ENCODE peak calls at places on chromosome 17, in eight cellular contexts. J is left ventricle myocardium inferior, S is heart right ventricle, W is PC-3, L is IMR-90, R is left lung, M is tibial artery, D is A549. F is an unnamed sample. For H3K4me1 and H3K9me3, the result is how much of the 10 kb centered on the place peaks cover.

GRCh38 chr17:49670002-49670401 is 7.9 kb downstream of the SPOP start:
- DNase-seq in J (no peak), S (no peak), W (no peak), L (no peak), R (no peak), M (no peak), D (no peak), F (no peak)

GRCh38 chr17:6231886-6232767 is 161.9 kb downstream of the WSCD1 start:
- DNase-seq in J (no peak), S (no peak), W (peak), L (no peak), R (no peak), M (no peak), D (peak), F (no peak)

GRCh38 chr17:63918305-63918704 is 334 bp downstream of the GH1 start:
- DNase-seq in J (no peak), S (no peak), W (peak), L (no peak), R (peak), M (no peak), D (no peak), F (no peak)

GRCh38 chr17:17421346-17422216 is 55.2 kb upstream of the MED9 start:
- DNase-seq in J (no peak), S (no peak), W (no peak), L (no peak), R (no peak), M (peak), D (no peak), F (no peak)

GRCh38 chr17:73792994-73793393 is 148.7 kb upstream of the SDK2 start:
- DNase-seq in J (no peak), S (no peak), W (no peak), L (no peak), R (no peak), M (no peak), D (no peak), F (no peak)

GRCh38 chr17:41689497-41690299 is 1.0 kb downstream of the EIF1 start:
- DNase-seq in J (no peak), S (peak), W (peak), L (peak), R (no peak), M (no peak), D (no peak), F (peak)

GRCh38 chr17:76537288-76537577 is 276 bp downstream of the CYGB start:
- DNase-seq in J (peak), S (no peak), W (no peak), L (peak), R (peak), M (no peak), D (no peak), F (no peak)

GRCh38 chr17:31677681-31678080 is 181.4 kb downstream of the COPRS start:
- DNase-seq in J (no peak), S (no peak), W (no peak), L (no peak), R (no peak), M (peak), D (no peak), F (no peak)

GRCh38 chr17:58189436-58190146 is 2.9 kb upstream of the EPX start:
- DNase-seq in J (peak), S (peak), W (peak), L (peak), R (peak), M (no peak), D (peak), F (no peak)

GRCh38 chr17:21689604-21690003 is 2.7 kb upstream of the KCNJ18 start:
- DNase-seq in J (no peak), S (no peak), W (peak), L (peak), R (peak), M (peak), D (peak), F (no peak)

GRCh38 chr17:50924800-50925199 is 58.6 kb upstream of the TOB1 start:
- DNase-seq in J (no peak), S (no peak), W (no peak), L (no peak), R (no peak), M (no peak), D (no peak), F (no peak)

GRCh38 chr17:49494937-49495841 is at the start of gene NGFR:
- DNase-seq in J (peak), S (no peak), W (peak), L (peak), R (peak), M (no peak), D (peak), F (peak)

GRCh38 chr17:21814776-21815175 is 122.5 kb downstream of the KCNJ18 start:
- DNase-seq in J (no peak), S (no peak), W (no peak), L (no peak), R (peak), M (no peak), D (no peak), F (no peak)

GRCh38 chr17:29617481-29618271 is 5.0 kb downstream of the CORO6 start:
- DNase-seq in J (peak), S (no peak), W (peak), L (peak), R (peak), M (peak), D (peak), F (peak)
- H3K4me1 ChIP-seq in J (half or more), S (half or more), W (under half), L (under half), R (half or more), M (half or more), D (half or more), F (under half)

DNA sequence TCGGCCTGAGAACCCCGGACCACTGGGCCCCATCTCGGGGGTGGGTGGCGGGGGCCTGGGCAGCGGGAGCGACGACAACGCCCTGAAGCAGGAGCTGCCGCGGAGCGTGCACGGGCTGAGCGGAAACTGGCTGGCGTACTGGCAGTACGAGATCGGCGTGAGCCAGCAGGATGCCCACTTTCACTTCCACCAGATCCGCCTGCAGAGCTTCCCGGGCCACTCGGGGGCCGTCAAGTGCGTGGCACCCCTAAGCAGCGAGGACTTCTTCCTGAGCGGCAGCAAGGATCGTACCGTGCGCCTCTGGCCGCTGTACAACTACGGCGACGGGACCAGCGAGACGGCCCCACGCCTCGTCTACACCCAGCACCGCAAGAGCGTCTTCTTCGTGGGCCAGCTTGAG is 8.9 kb upstream of the SERPINF2 start:
- DNase-seq in J (no peak), S (no peak), W (no peak), L (no peak), R (no peak), M (no peak), D (no peak), F (no peak)
- H3K4me3 ChIP-seq in J (no peak), S (no peak), W (no peak), L (no peak), R (no peak), M (no peak), D (no peak), F (no peak)

DNA sequence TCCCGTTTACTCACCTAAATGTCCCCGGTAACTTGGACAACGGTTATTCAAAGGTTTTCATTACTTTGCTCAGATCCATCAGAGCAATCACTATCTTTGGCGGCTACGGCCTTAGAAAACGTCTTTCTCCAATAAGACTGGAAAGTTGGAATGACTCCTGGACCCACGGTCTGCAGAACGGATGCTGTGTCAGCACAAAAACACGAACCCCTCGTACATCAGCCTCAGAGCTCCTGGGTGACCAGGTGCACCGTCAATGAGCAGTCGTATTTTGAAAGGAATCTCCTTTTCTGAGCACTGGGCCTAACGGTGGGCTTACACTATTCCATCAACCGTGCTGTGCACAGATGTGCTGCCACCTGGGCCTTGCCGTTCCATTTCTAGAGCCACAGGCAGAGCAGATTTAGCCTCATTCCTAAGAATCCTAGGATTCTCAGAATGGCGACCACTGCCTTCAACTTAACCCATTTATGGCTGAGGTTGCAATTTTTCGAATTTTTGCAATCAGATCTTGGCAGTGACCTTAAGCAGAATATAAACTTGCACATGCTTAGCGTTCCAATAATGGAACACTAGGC is 110.8 kb upstream of the ZNF750 start:
- DNase-seq in J (peak), S (no peak), W (no peak), L (no peak), R (peak), M (peak), D (no peak), F (no peak)
- H3K9me3 ChIP-seq in J (half or more), S (half or more), W (under half), L (under half), R (under half), M (under half), D (half or more), F (under half)

DNA sequence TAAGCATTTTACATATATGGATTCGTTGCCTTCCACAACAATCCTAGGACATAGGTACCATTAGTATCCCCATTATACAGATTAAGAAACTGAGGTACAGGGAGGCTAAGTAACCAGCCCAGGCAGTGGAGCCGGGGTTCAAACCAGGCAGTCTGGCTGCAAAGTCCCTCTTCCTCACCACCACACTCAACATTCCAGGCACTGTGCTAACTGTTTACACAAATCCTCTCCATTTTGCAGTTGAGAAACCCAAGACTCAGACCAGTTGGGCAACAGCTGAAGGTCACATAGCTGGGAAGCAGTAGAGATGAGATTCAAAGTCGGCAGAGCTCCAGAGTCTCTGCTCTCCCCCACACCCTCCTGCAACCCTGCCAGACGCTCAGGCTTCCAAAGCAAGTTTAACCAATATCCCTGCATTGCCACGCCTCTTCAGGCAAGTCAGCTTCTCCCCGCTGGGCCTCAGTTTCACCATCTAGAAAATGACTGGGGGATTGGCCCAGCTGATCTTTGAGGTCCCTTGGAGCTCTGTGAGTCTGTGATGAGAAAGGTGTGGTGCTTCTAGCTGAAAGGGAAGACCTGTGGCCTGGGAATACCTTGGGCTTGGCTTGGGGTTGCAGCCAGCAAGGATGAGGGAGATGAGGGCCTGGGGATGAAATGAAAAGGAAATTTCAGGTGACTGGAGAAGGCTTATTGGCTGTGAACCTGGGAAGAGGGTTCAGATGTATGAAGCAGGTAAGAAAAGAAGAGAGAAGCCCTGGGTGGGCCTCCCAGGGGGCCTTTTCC is 14.0 kb downstream of the CCR7 start:
- DNase-seq in J (peak), S (peak), W (peak), L (peak), R (no peak), M (peak), D (peak), F (no peak)
- H3K4me1 ChIP-seq in J (half or more), S (half or more), W (under half), L (half or more), R (half or more), M (half or more), D (half or more), F (under half)

GRCh38 chr17:54968259-54968953 is at the start of the genes COX11 and STXBP4:
- DNase-seq in J (peak), S (peak), W (peak), L (peak), R (peak), M (peak), D (peak), F (peak)

GRCh38 chr17:54971147-54971546 is 2.6 kb downstream of the STXBP4 start:
- DNase-seq in J (no peak), S (no peak), W (no peak), L (no peak), R (no peak), M (no peak), D (no peak), F (no peak)

GRCh38 chr17:54968954-54969400 is 412 bp downstream of the STXBP4 start:
- DNase-seq in J (no peak), S (peak), W (peak), L (peak), R (peak), M (no peak), D (no peak), F (peak)

GRCh38 chr17:54969658-54970572 is 1.4 kb downstream of the STXBP4 start:
- DNase-seq in J (no peak), S (no peak), W (no peak), L (no peak), R (no peak), M (no peak), D (no peak), F (no peak)

DNA sequence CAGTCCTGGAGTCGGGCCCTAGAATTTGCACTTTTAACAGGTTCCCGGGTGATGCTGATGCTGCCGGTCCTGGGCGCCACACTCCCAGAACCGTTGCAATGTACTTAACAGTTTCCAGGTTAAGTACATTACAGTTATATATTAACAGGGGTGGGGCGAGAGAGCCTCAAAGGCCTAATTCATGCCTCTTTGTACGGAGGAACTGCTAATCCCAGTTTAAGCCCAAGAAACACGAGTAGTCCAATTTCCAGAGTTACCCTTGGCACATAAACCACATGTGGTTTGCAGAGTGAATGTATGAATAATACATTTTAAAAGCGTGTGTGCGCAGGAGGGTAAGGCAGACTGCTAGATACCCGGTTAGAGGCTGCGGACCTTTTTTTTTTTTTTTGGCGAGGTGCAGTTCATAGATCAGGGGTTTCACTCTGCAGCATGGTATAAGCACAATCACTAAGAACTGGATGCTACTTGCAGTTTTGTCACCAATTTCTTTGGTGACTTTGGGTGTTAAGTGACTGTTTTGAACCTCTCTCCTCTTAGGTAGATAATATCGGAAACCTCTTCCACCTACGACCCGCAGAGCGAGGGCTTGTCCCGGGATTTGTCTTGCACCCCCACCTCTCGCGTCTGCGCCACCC is 714 bp downstream of the COX11 start:
- DNase-seq in J (no peak), S (no peak), W (peak), L (peak), R (no peak), M (no peak), D (peak), F (peak)
- H3K4me3 ChIP-seq in J (peak), S (peak), W (peak), L (peak), R (peak), M (peak), D (peak), F (peak)

GRCh38 chr17:27070836-27071235 is 223.1 kb upstream of the WSB1 start:
- DNase-seq in J (no peak), S (no peak), W (no peak), L (no peak), R (no peak), M (no peak), D (no peak), F (no peak)

GRCh38 chr17:27065588-27065987 is 228.3 kb upstream of the WSB1 start:
- DNase-seq in J (no peak), S (no peak), W (no peak), L (no peak), R (no peak), M (no peak), D (no peak), F (no peak)

GRCh38 chr17:27072885-27073284 is 221.0 kb upstream of the WSB1 start:
- DNase-seq in J (no peak), S (no peak), W (no peak), L (no peak), R (no peak), M (no peak), D (no peak), F (no peak)

GRCh38 chr17:27066315-27066714 is 227.6 kb upstream of the WSB1 start:
- DNase-seq in J (no peak), S (no peak), W (no peak), L (no peak), R (no peak), M (no peak), D (no peak), F (no peak)

GRCh38 chr17:27069842-27070508 is 223.9 kb upstream of the WSB1 start:
- DNase-seq in J (no peak), S (no peak), W (no peak), L (no peak), R (no peak), M (no peak), D (no peak), F (no peak)
- H3K9me3 ChIP-seq in J (under half), S (under half), W (under half), L (under half), R (under half), M (under half), D (under half), F (under half)

GRCh38 chr17:35048685-35049379 is 14.7 kb downstream of the RFFL start:
- DNase-seq in J (no peak), S (no peak), W (no peak), L (no peak), R (no peak), M (no peak), D (no peak), F (no peak)
- H3K4me1 ChIP-seq in J (under half), S (under half), W (under half), L (under half), R (under half), M (under half), D (half or more), F (under half)

DNA sequence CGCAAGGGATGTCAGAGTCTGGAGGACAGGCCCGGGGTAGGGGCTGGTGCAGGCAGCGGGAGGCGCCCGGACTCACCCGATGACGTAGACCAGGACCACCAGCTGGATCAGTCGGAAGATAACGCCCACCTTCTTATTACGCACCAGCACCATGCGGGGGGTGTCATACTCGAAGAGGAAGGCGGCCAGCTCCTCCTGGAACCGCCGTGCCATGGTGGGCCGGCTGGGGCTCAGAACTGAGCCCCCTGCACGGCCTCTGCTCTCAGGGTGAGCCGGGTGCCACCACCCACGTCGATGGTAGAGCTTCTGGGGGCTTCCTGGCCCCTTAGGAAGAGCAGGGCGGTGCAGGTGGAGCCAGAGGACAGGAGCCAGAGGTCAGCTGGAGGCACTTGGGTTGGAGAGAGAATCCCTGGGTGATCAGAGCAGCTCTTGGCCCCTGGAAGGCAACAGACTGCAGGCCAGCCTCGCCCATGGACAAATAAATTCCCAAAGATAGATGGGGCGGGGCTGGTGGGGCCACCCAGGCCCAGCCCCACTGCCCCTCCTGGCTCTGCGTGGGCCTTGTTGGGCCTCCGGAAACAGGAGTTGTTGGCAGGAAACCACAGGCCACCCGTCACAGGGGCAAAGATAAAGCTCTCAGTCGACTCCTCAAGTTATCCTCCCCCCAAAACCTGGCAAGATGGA is at the start of gene P2RX1:
- DNase-seq in J (no peak), S (no peak), W (no peak), L (no peak), R (peak), M (peak), D (no peak), F (no peak)
- H3K4me3 ChIP-seq in J (no peak), S (peak), W (no peak), L (no peak), R (peak), M (peak), D (no peak), F (no peak)

DNA sequence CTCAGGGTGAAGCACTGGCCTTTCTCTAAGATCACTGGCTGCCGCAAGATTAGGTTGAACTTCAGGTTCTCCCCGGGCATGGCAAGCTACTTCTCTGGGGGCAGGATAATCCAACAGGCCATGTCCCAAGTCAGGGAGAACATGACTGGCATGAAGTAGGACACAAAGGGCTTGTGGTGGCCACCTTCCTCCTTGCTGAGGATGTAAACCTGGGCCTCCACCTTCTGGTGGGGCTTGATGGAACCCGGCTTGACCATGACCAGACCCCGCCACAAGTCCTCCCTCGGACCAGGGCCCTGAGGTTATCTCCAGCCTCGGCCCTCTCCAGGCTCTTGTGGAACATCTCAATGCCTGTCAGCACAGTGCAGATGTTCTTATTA is 211.1 kb upstream of the WSB1 start:
- DNase-seq in J (no peak), S (no peak), W (no peak), L (no peak), R (no peak), M (no peak), D (no peak), F (no peak)
- H3K9me3 ChIP-seq in J (under half), S (under half), W (under half), L (under half), R (under half), M (under half), D (under half), F (under half)

GRCh38 chr17:59527325-59527917 is 38.0 kb upstream of the DHX40 start:
- DNase-seq in J (no peak), S (no peak), W (no peak), L (no peak), R (no peak), M (no peak), D (no peak), F (no peak)
- H3K4me1 ChIP-seq in J (under half), S (under half), W (under half), L (under half), R (under half), M (under half), D (under half), F (under half)

F was measured in HAP-1.